ENCODE peak calls at places on chromosomes 2 and 18, in five cellular contexts. One of them, this sample, is unnamed.

GRCh38 chr2:168166902-168167510 is 80.4 kb downstream of the STK39 start:
- DNase-seq in posterior cingulate gyrus: no peak
- DNase-seq in skeletal muscle cell: no peak
- DNase-seq in MCF 10A: peak
- DNase-seq in WTC11: no peak
- DNase-seq in this sample: no peak

GRCh38 chr2:6942848-6943247 is 25.6 kb downstream of the RNF144A start:
- DNase-seq in WTC11: no peak
- DNase-seq in MCF 10A: no peak
- DNase-seq in skeletal muscle cell: no peak
- DNase-seq in posterior cingulate gyrus: no peak
- DNase-seq in this sample: no peak

GRCh38 chr2:80519699-80520291 is 215.2 kb upstream of the LRRTM1 start:
- DNase-seq in MCF 10A: peak
- DNase-seq in WTC11: no peak
- DNase-seq in skeletal muscle cell: no peak
- DNase-seq in posterior cingulate gyrus: no peak
- DNase-seq in this sample: no peak

GRCh38 chr18:6949800-6950586 is 167.6 kb downstream of the LAMA1 start:
- DNase-seq in skeletal muscle cell: no peak
- DNase-seq in posterior cingulate gyrus: no peak
- DNase-seq in WTC11: no peak
- DNase-seq in MCF 10A: no peak
- DNase-seq in this sample: no peak

GRCh38 chr2:12856934-12857660 is 140.4 kb downstream of the TRIB2 start:
- DNase-seq in MCF 10A: peak
- DNase-seq in skeletal muscle cell: no peak
- DNase-seq in WTC11: no peak
- DNase-seq in posterior cingulate gyrus: no peak
- DNase-seq in this sample: no peak

GRCh38 chr2:224347181-224348051 is 54.5 kb downstream of the FAM124B start:
- DNase-seq in WTC11: no peak
- DNase-seq in MCF 10A: no peak
- DNase-seq in posterior cingulate gyrus: no peak
- DNase-seq in skeletal muscle cell: no peak
- DNase-seq in this sample: no peak

GRCh38 chr2:37619957-37620295 is 51.5 kb downstream of the CDC42EP3 start:
- DNase-seq in WTC11: no peak
- DNase-seq in posterior cingulate gyrus: no peak
- DNase-seq in MCF 10A: no peak
- DNase-seq in skeletal muscle cell: no peak
- DNase-seq in this sample: no peak

GRCh38 chr2:10777842-10778723 is 34.5 kb downstream of the PDIA6 start:
- DNase-seq in skeletal muscle cell: no peak
- DNase-seq in WTC11: no peak
- DNase-seq in posterior cingulate gyrus: no peak
- DNase-seq in MCF 10A: no peak
- DNase-seq in this sample: no peak

GRCh38 chr2:167196461-167197252 is 308.4 kb downstream of the XIRP2 start:
- DNase-seq in WTC11: no peak
- DNase-seq in posterior cingulate gyrus: no peak
- DNase-seq in skeletal muscle cell: peak
- DNase-seq in MCF 10A: peak
- DNase-seq in this sample: no peak

GRCh38 chr2:238158807-238159539 is at the start of gene ERFE:
- DNase-seq in WTC11: peak
- DNase-seq in MCF 10A: peak
- DNase-seq in posterior cingulate gyrus: no peak
- DNase-seq in skeletal muscle cell: no peak
- DNase-seq in this sample: no peak

GRCh38 chr2:1804251-1804855 is 60.0 kb upstream of the PXDN start:
- DNase-seq in WTC11: no peak
- DNase-seq in skeletal muscle cell: no peak
- DNase-seq in posterior cingulate gyrus: no peak
- DNase-seq in MCF 10A: no peak
- DNase-seq in this sample: no peak

GRCh38 chr2:62657752-62658151 is 47.8 kb upstream of the EHBP1 start:
- DNase-seq in WTC11: no peak
- DNase-seq in MCF 10A: no peak
- DNase-seq in skeletal muscle cell: no peak
- DNase-seq in posterior cingulate gyrus: no peak
- DNase-seq in this sample: no peak

GRCh38 chr18:54777118-54777791 is 51.0 kb upstream of the RAB27B start:
- DNase-seq in WTC11: no peak
- DNase-seq in posterior cingulate gyrus: no peak
- DNase-seq in MCF 10A: no peak
- DNase-seq in skeletal muscle cell: no peak
- DNase-seq in this sample: no peak

GRCh38 chr18:10006261-10006903 is 92.6 kb downstream of the VAPA start:
- DNase-seq in skeletal muscle cell: no peak
- DNase-seq in posterior cingulate gyrus: no peak
- DNase-seq in MCF 10A: peak
- DNase-seq in WTC11: no peak
- DNase-seq in this sample: peak

GRCh38 chr18:61348230-61348629 is 15.0 kb downstream of the CDH20 start:
- DNase-seq in WTC11: no peak
- DNase-seq in skeletal muscle cell: no peak
- DNase-seq in posterior cingulate gyrus: no peak
- DNase-seq in MCF 10A: no peak
- DNase-seq in this sample: no peak

GRCh38 chr2:231557571-231558217 is 27.4 kb upstream of the NMUR1 start:
- DNase-seq in skeletal muscle cell: peak
- DNase-seq in MCF 10A: peak
- DNase-seq in posterior cingulate gyrus: peak
- DNase-seq in WTC11: peak
- DNase-seq in this sample: peak

GRCh38 chr2:222249444-222249843 is 49.4 kb downstream of the PAX3 start:
- DNase-seq in WTC11: no peak
- DNase-seq in posterior cingulate gyrus: no peak
- DNase-seq in MCF 10A: no peak
- DNase-seq in skeletal muscle cell: no peak
- DNase-seq in this sample: no peak

GRCh38 chr2:151781642-151782041 is 46.6 kb downstream of the ARL5A start:
- DNase-seq in posterior cingulate gyrus: no peak
- DNase-seq in WTC11: no peak
- DNase-seq in MCF 10A: no peak
- DNase-seq in skeletal muscle cell: no peak
- DNase-seq in this sample: no peak

GRCh38 chr2:197946562-197946961 is 142.2 kb downstream of the PLCL1 start:
- DNase-seq in skeletal muscle cell: no peak
- DNase-seq in MCF 10A: peak
- DNase-seq in posterior cingulate gyrus: no peak
- DNase-seq in WTC11: no peak
- DNase-seq in this sample: no peak

GRCh38 chr2:144801766-144802165 is 281.8 kb upstream of the ZEB2 start:
- DNase-seq in posterior cingulate gyrus: no peak
- DNase-seq in MCF 10A: peak
- DNase-seq in skeletal muscle cell: peak
- DNase-seq in WTC11: no peak
- DNase-seq in this sample: no peak